ENCODE peak calls at places on chromosome 1, in five cellular contexts. V, P, R, M and Q are unnamed samples. For H3K4me1, the result is how much of the 10 kb centered on the place peaks cover.

GRCh38 chr1:201546093-201546492 is 7.2 kb downstream of the NAV1 start:
- DNase-seq in V (no peak), P (no peak), R (no peak), M (no peak), Q (no peak)

GRCh38 chr1:174021611-174022079 is 512 bp downstream of the RC3H1 start:
- DNase-seq in V (peak), P (peak), R (peak), M (no peak), Q (peak)

GRCh38 chr1:40901886-40902633 is 39.9 kb upstream of the CITED4 start:
- DNase-seq in V (no peak), P (peak), R (no peak), M (peak), Q (no peak)

GRCh38 chr1:179082308-179083030 is 599 bp downstream of the TOR3A start:
- DNase-seq in V (no peak), P (peak), R (no peak), M (peak), Q (peak)

GRCh38 chr1:64469614-64469976 is 334 bp upstream of the CACHD1 start:
- DNase-seq in V (no peak), P (peak), R (no peak), M (no peak), Q (no peak)

GRCh38 chr1:34982820-34983376 is 2.2 kb downstream of the TMEM35B start:
- DNase-seq in V (no peak), P (peak), R (no peak), M (no peak), Q (no peak)

GRCh38 chr1:37699147-37699546 is 6.8 kb downstream of the CDCA8 start:
- DNase-seq in V (no peak), P (no peak), R (no peak), M (no peak), Q (no peak)

GRCh38 chr1:116278541-116278866 is 94.5 kb upstream of the ATP1A1 start:
- DNase-seq in V (no peak), P (no peak), R (no peak), M (no peak), Q (no peak)

GRCh38 chr1:56516539-56517252 is 62.7 kb downstream of the PLPP3 start:
- DNase-seq in V (no peak), P (peak), R (no peak), M (no peak), Q (no peak)

GRCh38 chr1:111909010-111909409 is 80.5 kb downstream of the KCND3 start:
- DNase-seq in V (no peak), P (no peak), R (no peak), M (no peak), Q (no peak)

GRCh38 chr1:186617860-186618780 is 62.1 kb downstream of the PTGS2 start:
- DNase-seq in V (peak), P (peak), R (peak), M (peak), Q (no peak)

GRCh38 chr1:87061742-87062156 is 147.3 kb downstream of the HS2ST1 start:
- DNase-seq in V (no peak), P (peak), R (no peak), M (no peak), Q (peak)

GRCh38 chr1:117389284-117389683 is 22.0 kb downstream of the MAN1A2 start:
- DNase-seq in V (no peak), P (no peak), R (no peak), M (no peak), Q (no peak)

GRCh38 chr1:203142684-203143408 is 15.3 kb downstream of the ADORA1 start:
- DNase-seq in V (no peak), P (no peak), R (no peak), M (no peak), Q (no peak)

GRCh38 chr1:4554291-4554865 is 100.0 kb upstream of the AJAP1 start:
- DNase-seq in V (no peak), P (no peak), R (no peak), M (no peak), Q (no peak)

GRCh38 chr1:37945743-37946702 is 830 bp downstream of the INPP5B start:
- DNase-seq in V (peak), P (peak), R (peak), M (peak), Q (no peak)

GRCh38 chr1:173570370-173571030 is 32.4 kb downstream of the SLC9C2 start:
- DNase-seq in V (no peak), P (no peak), R (no peak), M (no peak), Q (no peak)

GRCh38 chr1:32963746-32964460 is 706 bp downstream of the RNF19B start:
- DNase-seq in V (no peak), P (peak), R (peak), M (peak), Q (peak)

GRCh38 chr1:203871114-203871875 is 9.9 kb downstream of the SNRPE start:
- DNase-seq in V (no peak), P (peak), R (no peak), M (no peak), Q (peak)

GRCh38 chr1:2917284-2917683 is 104.0 kb upstream of the ACTRT2 start:
- DNase-seq in V (no peak), P (no peak), R (no peak), M (no peak), Q (no peak)

GRCh38 chr1:93988634-93989350 is 79.6 kb upstream of the GCLM start:
- DNase-seq in V (no peak), P (peak), R (no peak), M (no peak), Q (no peak)

GRCh38 chr1:245283001-245283400 is 128.2 kb downstream of the KIF26B start:
- DNase-seq in V (no peak), P (no peak), R (no peak), M (no peak), Q (no peak)

GRCh38 chr1:155598842-155599331 is 11.1 kb upstream of the MSTO1 start:
- DNase-seq in V (no peak), P (peak), R (no peak), M (no peak), Q (no peak)

GRCh38 chr1:6483761-6484117 is 7.7 kb downstream of the PLEKHG5 start:
- DNase-seq in V (no peak), P (no peak), R (no peak), M (no peak), Q (no peak)
- H3K4me1 ChIP-seq in V (under half), P (under half), R (under half), M (under half), Q (under half)

GRCh38 chr1:54967372-54967771 is 13.1 kb upstream of the TMEM61 start:
- DNase-seq in V (no peak), P (no peak), R (no peak), M (no peak), Q (no peak)

GRCh38 chr1:54968581-54968980 is 11.8 kb upstream of the TMEM61 start:
- DNase-seq in V (no peak), P (no peak), R (no peak), M (no peak), Q (no peak)

GRCh38 chr1:54962612-54963395 is 17.6 kb upstream of the TMEM61 start:
- DNase-seq in V (no peak), P (no peak), R (no peak), M (no peak), Q (no peak)

GRCh38 chr1:54969879-54970278 is 10.5 kb upstream of the TMEM61 start:
- DNase-seq in V (no peak), P (no peak), R (no peak), M (no peak), Q (no peak)

DNA sequence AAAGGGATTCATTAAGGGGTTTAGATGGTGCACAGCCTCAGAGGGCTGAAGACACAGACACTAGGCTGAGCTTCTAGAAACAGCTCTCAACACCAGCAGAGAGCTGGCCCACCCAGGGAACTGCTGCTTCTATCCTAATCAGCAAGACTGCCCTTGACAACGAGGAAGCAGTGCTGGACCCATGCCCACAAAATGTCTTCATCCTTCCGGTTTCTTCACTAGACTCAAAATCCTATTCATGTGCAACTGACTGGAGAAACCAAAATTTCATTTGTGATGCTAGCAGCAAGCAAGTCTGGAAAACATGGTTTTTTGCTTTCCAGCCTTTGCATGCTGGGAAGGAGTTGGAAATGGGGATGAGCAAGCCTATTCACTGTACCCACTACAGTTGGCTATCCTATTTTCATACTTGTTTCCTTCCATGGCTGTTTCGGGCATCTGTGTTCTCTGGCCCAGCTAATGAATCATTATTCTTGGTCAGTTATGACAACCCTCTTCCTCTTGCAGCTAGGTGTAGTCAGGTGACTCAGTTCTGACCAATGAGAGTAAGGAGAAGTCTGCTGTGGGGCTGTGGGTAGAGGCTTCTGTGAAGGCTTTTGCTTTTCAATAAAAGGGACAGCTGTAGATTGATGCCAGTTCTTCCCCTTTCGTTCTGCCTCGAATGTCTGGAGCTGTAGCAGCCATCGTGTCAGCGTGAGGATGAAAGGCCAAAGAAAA is 14.6 kb upstream of the TMEM61 start:
- DNase-seq in V (no peak), P (peak), R (peak), M (peak), Q (no peak)
- H3K4me3 ChIP-seq in V (peak), P (no peak), R (no peak), M (no peak), Q (no peak)

GRCh38 chr1:167928457-167928852 is 8.0 kb upstream of the DCAF6 start:
- DNase-seq in V (no peak), P (no peak), R (no peak), M (no peak), Q (no peak)

GRCh38 chr1:167926486-167926997 is 9.9 kb upstream of the DCAF6 start:
- DNase-seq in V (no peak), P (no peak), R (no peak), M (no peak), Q (no peak)

GRCh38 chr1:167924553-167925223 is 10.8 kb upstream of the ADCY10 start:
- DNase-seq in V (no peak), P (no peak), R (no peak), M (no peak), Q (no peak)

GRCh38 chr1:167924102-167924501 is 10.2 kb upstream of the ADCY10 start:
- DNase-seq in V (no peak), P (no peak), R (no peak), M (no peak), Q (no peak)

GRCh38 chr1:167927075-167927754 is 9.3 kb upstream of the DCAF6 start:
- DNase-seq in V (no peak), P (no peak), R (no peak), M (no peak), Q (no peak)
- H3K27ac ChIP-seq in V (no peak), P (no peak), R (no peak), M (no peak), Q (no peak)

DNA sequence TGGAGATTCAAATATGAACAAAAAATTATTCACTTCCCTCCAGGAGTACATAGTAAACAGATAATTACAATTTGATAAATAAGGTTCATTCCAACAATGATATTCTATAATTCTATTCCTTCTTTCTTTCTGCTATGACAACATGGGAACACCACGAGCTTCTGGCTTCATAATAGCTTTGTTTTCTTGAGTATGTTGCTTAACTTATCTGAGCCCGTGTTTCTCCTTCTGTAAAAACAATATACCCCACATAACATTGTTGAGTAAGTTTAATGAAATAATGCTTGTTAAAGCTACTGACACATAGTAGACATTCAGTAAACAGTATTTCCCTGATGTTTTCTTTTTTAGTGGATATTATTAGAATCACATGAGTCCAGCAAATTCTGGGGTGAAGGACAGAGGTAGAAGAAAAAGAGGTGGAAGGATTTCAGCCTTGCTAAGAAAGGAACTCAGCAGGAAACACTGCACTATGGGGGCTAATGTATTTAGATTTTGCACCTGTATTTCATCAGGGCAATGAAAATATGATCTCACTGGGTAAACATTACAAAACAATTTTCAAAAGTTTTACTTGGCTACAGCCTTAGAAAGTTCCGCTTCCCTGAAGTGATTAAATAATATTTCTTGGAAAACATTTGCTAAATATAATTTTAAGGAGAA is 430.8 kb upstream of the C1orf87 start:
- DNase-seq in V (no peak), P (no peak), R (no peak), M (no peak), Q (no peak)
- H3K4me1 ChIP-seq in V (under half), P (under half), R (under half), M (under half), Q (under half)

DNA sequence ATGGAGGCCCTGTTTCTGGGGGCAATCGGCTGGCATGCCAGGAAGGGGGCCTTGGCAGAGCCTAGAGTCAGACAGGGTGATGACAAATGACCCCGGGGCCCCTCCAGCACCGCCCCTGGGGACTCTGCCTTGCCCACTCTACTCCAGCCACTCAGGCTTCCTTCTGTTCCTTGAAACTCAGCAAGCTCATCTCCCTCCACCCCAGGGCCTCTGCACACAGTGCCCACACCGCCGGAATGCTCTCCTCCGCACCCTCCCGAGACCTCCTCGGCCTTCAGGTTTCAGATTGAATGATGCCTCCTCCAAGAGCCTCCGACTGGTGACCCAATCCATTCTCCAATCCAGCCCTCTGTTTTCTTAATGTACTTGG is 122.5 kb upstream of the ZBTB40 start:
- DNase-seq in V (no peak), P (no peak), R (no peak), M (no peak), Q (no peak)
- H3K4me3 ChIP-seq in V (no peak), P (no peak), R (no peak), M (no peak), Q (no peak)